ENCODE peak calls at places on chromosomes 3 and 15, in ten cellular contexts. G is ovary; R is AG10803; A is IMR-90; X is NCI-H345; T is hippocampal formation; Z is MCF 10A; I is kidney epithelial cell; V is CD14-positive monocyte; E is effector memory CD8-positive, alpha-beta T cell. U is an unnamed sample.

GRCh38 chr3:129417354-129417753 is 11.1 kb downstream of the EFCAB12 start:
- DNase-seq in G (no peak), R (peak), A (peak), X (no peak), T (no peak), Z (no peak), I (no peak), V (no peak), E (no peak), U (no peak)

GRCh38 chr15:40338041-40338657 is 2.6 kb downstream of the CCDC9B start:
- DNase-seq in G (peak), R (peak), A (peak), X (peak), T (peak), Z (peak), I (no peak), V (peak), E (peak), U (peak)

GRCh38 chr3:9248232-9249191 is 934 bp downstream of the SRGAP3 start:
- DNase-seq in G (no peak), R (no peak), A (no peak), X (peak), T (no peak), Z (peak), I (no peak), V (no peak), E (no peak), U (peak)

GRCh38 chr3:190983875-190984274 is 121.4 kb upstream of the GMNC start:
- DNase-seq in G (no peak), R (no peak), A (no peak), X (no peak), T (no peak), Z (no peak), I (no peak), V (no peak), E (no peak), U (no peak)

GRCh38 chr3:168828014-168828413 is 732.3 kb upstream of the GOLIM4 start:
- DNase-seq in G (no peak), R (no peak), A (no peak), X (no peak), T (no peak), Z (no peak), I (no peak), V (no peak), E (no peak), U (no peak)

GRCh38 chr3:57130426-57131209 is 34.5 kb downstream of the IL17RD start:
- DNase-seq in G (peak), R (peak), A (no peak), X (peak), T (no peak), Z (no peak), I (no peak), V (no peak), E (no peak), U (peak)

GRCh38 chr15:87764461-87765236 is 491.9 kb downstream of the NTRK3 start:
- DNase-seq in G (no peak), R (peak), A (peak), X (no peak), T (no peak), Z (peak), I (peak), V (no peak), E (no peak), U (peak)

GRCh38 chr3:15610083-15610482 is 8.5 kb downstream of the BTD start:
- DNase-seq in G (no peak), R (peak), A (peak), X (no peak), T (no peak), Z (peak), I (peak), V (peak), E (no peak), U (no peak)

GRCh38 chr3:78941587-78941986 is 826.2 kb downstream of the ROBO1 start:
- DNase-seq in G (no peak), R (peak), A (peak), X (no peak), T (no peak), Z (peak), I (no peak), V (no peak), E (no peak), U (no peak)

GRCh38 chr3:111617406-111617805 is 22.3 kb upstream of the ZBED2 start:
- DNase-seq in G (no peak), R (no peak), A (no peak), X (no peak), T (no peak), Z (no peak), I (no peak), V (no peak), E (no peak), U (no peak)

GRCh38 chr3:117706731-117707130 is 997.2 kb downstream of the TUSC7 start:
- DNase-seq in G (no peak), R (no peak), A (no peak), X (no peak), T (no peak), Z (no peak), I (no peak), V (no peak), E (no peak), U (no peak)

GRCh38 chr15:74867562-74868458 is 5.4 kb downstream of the SCAMP2 start:
- DNase-seq in G (no peak), R (no peak), A (no peak), X (no peak), T (no peak), Z (no peak), I (no peak), V (peak), E (no peak), U (no peak)

GRCh38 chr3:186067360-186068242 is 41.3 kb downstream of the ETV5 start:
- DNase-seq in G (no peak), R (no peak), A (no peak), X (no peak), T (no peak), Z (no peak), I (no peak), V (no peak), E (no peak), U (no peak)

GRCh38 chr3:197229836-197230235 is 68.6 kb downstream of the DLG1 start:
- DNase-seq in G (no peak), R (no peak), A (no peak), X (no peak), T (no peak), Z (no peak), I (no peak), V (no peak), E (no peak), U (no peak)

GRCh38 chr15:51192560-51193280 is 98.0 kb upstream of the TNFAIP8L3 start:
- DNase-seq in G (peak), R (peak), A (peak), X (peak), T (peak), Z (peak), I (peak), V (peak), E (peak), U (peak)

GRCh38 chr3:108838411-108838810 is 15.8 kb downstream of the TRAT1 start:
- DNase-seq in G (no peak), R (no peak), A (no peak), X (no peak), T (no peak), Z (no peak), I (no peak), V (no peak), E (no peak), U (no peak)

GRCh38 chr3:135771760-135772159 is 193.8 kb upstream of the PPP2R3A start:
- DNase-seq in G (no peak), R (no peak), A (no peak), X (no peak), T (no peak), Z (no peak), I (no peak), V (no peak), E (no peak), U (no peak)

GRCh38 chr15:77027111-77027696 is 32.3 kb downstream of the PSTPIP1 start:
- DNase-seq in G (no peak), R (no peak), A (no peak), X (no peak), T (no peak), Z (no peak), I (no peak), V (peak), E (no peak), U (peak)

GRCh38 chr3:159991591-159991990 is 3.0 kb downstream of the IL12A start:
- DNase-seq in G (no peak), R (no peak), A (no peak), X (no peak), T (no peak), Z (no peak), I (no peak), V (no peak), E (no peak), U (no peak)

GRCh38 chr3:139312959-139313358 is 30.9 kb upstream of the MRPS22 start:
- DNase-seq in G (peak), R (peak), A (peak), X (no peak), T (no peak), Z (peak), I (no peak), V (no peak), E (no peak), U (no peak)

GRCh38 chr3:28326458-28326926 is 22.0 kb upstream of the ZCWPW2 start:
- DNase-seq in G (no peak), R (no peak), A (peak), X (no peak), T (no peak), Z (no peak), I (no peak), V (no peak), E (peak), U (no peak)

GRCh38 chr15:20646529-20647142 is 105.0 kb upstream of the GOLGA6L6 start:
- DNase-seq in G (no peak), R (no peak), A (no peak), X (no peak), T (no peak), Z (no peak), I (no peak), V (no peak), E (no peak), U (no peak)

GRCh38 chr3:196712514-196713413 is 587 bp downstream of the PIGX start:
- DNase-seq in G (peak), R (peak), A (peak), X (peak), T (no peak), Z (peak), I (no peak), V (no peak), E (no peak), U (no peak)

GRCh38 chr3:195822131-195822696 is 10.5 kb upstream of the MUC4 start:
- DNase-seq in G (no peak), R (no peak), A (no peak), X (no peak), T (no peak), Z (no peak), I (no peak), V (no peak), E (no peak), U (no peak)

GRCh38 chr3:148512648-148513047 is 185.1 kb upstream of the AGTR1 start:
- DNase-seq in G (no peak), R (peak), A (peak), X (no peak), T (no peak), Z (no peak), I (no peak), V (no peak), E (no peak), U (no peak)

GRCh38 chr3:157786618-157787017 is 283.4 kb upstream of the VEPH1 start:
- DNase-seq in G (no peak), R (peak), A (peak), X (no peak), T (no peak), Z (peak), I (no peak), V (no peak), E (no peak), U (no peak)

GRCh38 chr3:4827767-4828166 is 151.5 kb upstream of the BHLHE40 start:
- DNase-seq in G (no peak), R (no peak), A (no peak), X (no peak), T (no peak), Z (no peak), I (no peak), V (no peak), E (no peak), U (no peak)

GRCh38 chr3:61425356-61425755 is 136.0 kb upstream of the PTPRG start:
- DNase-seq in G (no peak), R (no peak), A (no peak), X (no peak), T (no peak), Z (peak), I (no peak), V (no peak), E (no peak), U (no peak)

GRCh38 chr3:57154470-57154869 is 10.7 kb downstream of the IL17RD start:
- DNase-seq in G (no peak), R (no peak), A (no peak), X (no peak), T (no peak), Z (no peak), I (no peak), V (no peak), E (no peak), U (no peak)

GRCh38 chr15:43872416-43873020 is 45.7 kb downstream of the WDR76 start:
- DNase-seq in G (peak), R (peak), A (peak), X (peak), T (peak), Z (peak), I (peak), V (no peak), E (no peak), U (peak)

GRCh38 chr3:124063168-124063909 is 71.4 kb upstream of the ROPN1 start:
- DNase-seq in G (no peak), R (peak), A (peak), X (no peak), T (no peak), Z (no peak), I (no peak), V (no peak), E (no peak), U (no peak)

GRCh38 chr15:58026051-58026450 is 39.5 kb downstream of the ALDH1A2 start:
- DNase-seq in G (no peak), R (no peak), A (no peak), X (no peak), T (no peak), Z (no peak), I (no peak), V (no peak), E (no peak), U (no peak)

GRCh38 chr15:58224068-58224467 is 85.9 kb downstream of the AQP9 start:
- DNase-seq in G (no peak), R (peak), A (no peak), X (no peak), T (peak), Z (no peak), I (no peak), V (no peak), E (no peak), U (no peak)

GRCh38 chr15:60074181-60074885 is 70.2 kb downstream of the FOXB1 start:
- DNase-seq in G (no peak), R (no peak), A (peak), X (peak), T (no peak), Z (no peak), I (no peak), V (no peak), E (no peak), U (no peak)

GRCh38 chr3:136990826-136991225 is 33.0 kb downstream of the IL20RB start:
- DNase-seq in G (no peak), R (no peak), A (no peak), X (no peak), T (no peak), Z (peak), I (no peak), V (no peak), E (no peak), U (no peak)

GRCh38 chr15:81271761-81272644 is 51.9 kb downstream of the STARD5 start:
- DNase-seq in G (no peak), R (no peak), A (no peak), X (no peak), T (no peak), Z (no peak), I (no peak), V (no peak), E (no peak), U (no peak)

GRCh38 chr3:160098261-160098908 is 109.8 kb downstream of the IL12A start:
- DNase-seq in G (no peak), R (peak), A (no peak), X (no peak), T (no peak), Z (peak), I (no peak), V (no peak), E (no peak), U (no peak)

GRCh38 chr3:108008931-108009635 is 81.7 kb downstream of the CD47 start:
- DNase-seq in G (no peak), R (peak), A (peak), X (no peak), T (no peak), Z (no peak), I (peak), V (no peak), E (no peak), U (no peak)

GRCh38 chr3:9022305-9022985 is 59.2 kb upstream of the RAD18 start:
- DNase-seq in G (peak), R (no peak), A (no peak), X (no peak), T (no peak), Z (no peak), I (no peak), V (no peak), E (no peak), U (no peak)

U was measured in ecto neural progenitor cell.